ENCODE peak calls at places on chromosomes 11 and 22, in ten cellular contexts. T, R, O, X, U, E, W, F, N and S are unnamed samples.

GRCh38 chr11:89381094-89381493 is 110.1 kb downstream of the NOX4 start:
- DNase-seq in X (no peak), W (no peak), T (no peak), N (no peak), E (peak; percentile 96), U (no peak), O (peak; percentile 95), R (peak; percentile 24), F (no peak), S (peak; percentile 98)

GRCh38 chr11:128246364-128247234 is 340.8 kb downstream of the ETS1 start:
- DNase-seq in W (no peak), R (no peak), O (peak; percentile 74), T (no peak), E (peak; percentile 76), U (no peak), X (no peak), N (peak; percentile 83), F (peak; percentile 17), S (peak; percentile 12)

GRCh38 chr11:123233280-123233977 is 38.4 kb upstream of the CLMP start:
- DNase-seq in U (no peak), W (peak; percentile 63), F (no peak), R (no peak), N (no peak), X (no peak), E (no peak), T (no peak), O (no peak), S (no peak)

GRCh38 chr22:20943104-20943933 is 23.7 kb upstream of the AIFM3 start:
- DNase-seq in F (no peak), X (no peak), E (no peak), T (no peak), U (no peak), O (no peak), R (no peak), W (no peak), N (no peak), S (no peak)

GRCh38 chr22:47012589-47013365 is 250.3 kb downstream of the TBC1D22A start:
- DNase-seq in F (no peak), X (peak; percentile 12), R (peak; percentile 25), O (no peak), N (peak; percentile 54), U (no peak), W (no peak), E (no peak), T (no peak), S (peak; percentile 77)

GRCh38 chr11:1836011-1836945 is 1.5 kb downstream of the SYT8 start:
- DNase-seq in T (no peak), W (no peak), E (no peak), U (no peak), X (peak; percentile 36), R (no peak), F (no peak), N (no peak), O (no peak), S (no peak)

GRCh38 chr11:116786966-116787365 is 857 bp downstream of the ZPR1 start:
- DNase-seq in X (no peak), T (no peak), O (no peak), N (no peak), W (no peak), E (no peak), U (no peak), F (no peak), R (no peak), S (no peak)

GRCh38 chr11:17543574-17544180 is 539 bp downstream of the USH1C start:
- DNase-seq in F (no peak), R (no peak), W (no peak), T (no peak), X (no peak), N (peak; percentile 62), U (no peak), E (no peak), O (no peak), S (no peak)

GRCh38 chr11:19763315-19763714 is 50.7 kb downstream of the NAV2 start:
- DNase-seq in F (no peak), E (no peak), W (no peak), T (no peak), N (no peak), R (no peak), O (peak; percentile 40), X (no peak), U (no peak), S (no peak)

GRCh38 chr11:43925063-43925931 is 17.1 kb upstream of the C11orf96 start:
- DNase-seq in T (no peak), N (no peak), X (no peak), W (no peak), O (no peak), U (no peak), R (no peak), E (no peak), F (peak; percentile 67), S (peak; percentile 34)

GRCh38 chr11:102012946-102013345 is 34.3 kb upstream of the CFAP300 start:
- DNase-seq in E (no peak), O (no peak), T (no peak), W (no peak), F (no peak), U (no peak), R (no peak), X (no peak), N (no peak), S (no peak)

GRCh38 chr11:6568191-6568918 is 35.1 kb downstream of the RRP8 start:
- DNase-seq in R (peak; percentile 51), T (no peak), W (no peak), N (peak; percentile 76), E (peak; percentile 71), U (peak; percentile 27), F (peak; percentile 54), O (peak; percentile 85), X (no peak), S (peak; percentile 65)

GRCh38 chr22:33332538-33332937 is 274.4 kb upstream of the SYN3 start:
- DNase-seq in F (peak; percentile 42), E (no peak), N (no peak), R (peak; percentile 40), T (no peak), X (no peak), O (no peak), U (no peak), W (no peak), S (no peak)

GRCh38 chr11:66548774-66549630 is 2.3 kb downstream of the ACTN3 start:
- DNase-seq in F (no peak), U (no peak), E (no peak), T (no peak), O (no peak), R (no peak), W (no peak), X (no peak), N (no peak), S (no peak)

GRCh38 chr22:39290724-39291161 is 28.7 kb downstream of the RPL3 start:
- DNase-seq in T (no peak), O (peak; percentile 61), R (peak; percentile 97), W (peak; percentile 30), E (peak; percentile 59), N (no peak), F (no peak), X (no peak), U (no peak), S (peak; percentile 71)

GRCh38 chr11:47143322-47143721 is 33.4 kb downstream of the ARFGAP2 start:
- DNase-seq in N (no peak), W (no peak), U (no peak), R (no peak), O (peak; percentile 79), X (no peak), E (peak; percentile 57), T (no peak), F (peak; percentile 65), S (peak; percentile 97)

GRCh38 chr22:39496131-39496838 is 5.8 kb upstream of the MIEF1 start:
- DNase-seq in W (peak; percentile 70), E (peak; percentile 58), F (peak; percentile 70), X (peak; percentile 64), T (no peak), R (peak; percentile 13), U (peak; percentile 87), N (peak; percentile 91), O (peak; percentile 66), S (peak; percentile 57)

GRCh38 chr11:64742940-64743590 is 877 bp downstream of the RASGRP2 start:
- DNase-seq in F (peak; percentile 67), X (peak; percentile 91), U (peak; percentile 11), E (no peak), W (peak; percentile 60), T (peak; percentile 71), O (no peak), R (no peak), N (peak; percentile 94), S (no peak)

GRCh38 chr11:17604913-17605230 is 57.8 kb downstream of the OTOG start:
- DNase-seq in R (no peak), E (no peak), X (no peak), U (no peak), T (no peak), O (no peak), W (no peak), F (no peak), N (no peak), S (no peak)

GRCh38 chr11:67648796-67649613 is 1.5 kb downstream of the ACY3 start:
- DNase-seq in R (no peak), U (peak; percentile 17), F (no peak), N (peak; percentile 64), W (peak; percentile 73), E (no peak), T (no peak), O (no peak), X (peak; percentile 51), S (no peak)

GRCh38 chr22:42261266-42261665 is 9.2 kb downstream of the TCF20 start:
- DNase-seq in N (no peak), F (no peak), O (peak; percentile 71), R (no peak), W (no peak), T (no peak), E (peak; percentile 64), U (no peak), X (no peak), S (peak; percentile 72)

GRCh38 chr11:77163271-77163670 is 35.2 kb downstream of the MYO7A start:
- DNase-seq in O (no peak), X (no peak), T (no peak), E (no peak), R (no peak), N (no peak), U (no peak), W (no peak), F (no peak), S (no peak)